ENCODE peak calls at places on chromosomes 2 and 18, in four cellular contexts. I is Peyer's patch, Q is stomach, O is lung. G is an unnamed sample.

GRCh38 chr2:68237404-68237803 is 14.9 kb downstream of the PPP3R1 start:
- DNase-seq in O (no peak), I (no peak), Q (no peak), G (no peak)

GRCh38 chr2:142682528-142682927 is 194.9 kb upstream of the KYNU start:
- DNase-seq in I (no peak), Q (no peak), O (no peak), G (no peak)

GRCh38 chr2:64329848-64330247 is 124.1 kb upstream of the LGALSL start:
- DNase-seq in O (no peak), Q (peak; percentile 54), I (peak; percentile 65), G (no peak)

GRCh38 chr18:12608292-12608691 is 49.6 kb downstream of the SPIRE1 start:
- DNase-seq in I (no peak), Q (no peak), O (no peak), G (no peak)

GRCh38 chr2:120400546-120400945 is 54.6 kb downstream of the INHBB start:
- DNase-seq in O (no peak), Q (no peak), I (peak; percentile 36), G (no peak)

GRCh38 chr2:16045653-16046352 is 105.5 kb downstream of the MYCN start:
- DNase-seq in Q (no peak), O (no peak), I (no peak), G (no peak)

GRCh38 chr18:76480913-76481312 is 14.1 kb downstream of the ZNF516 start:
- DNase-seq in O (no peak), Q (no peak), I (no peak), G (no peak)

GRCh38 chr2:227761734-227762476 is 16.2 kb downstream of the SCYGR8 start:
- DNase-seq in Q (no peak), I (no peak), O (no peak), G (no peak)

GRCh38 chr18:28823506-28824182 is 646.7 kb upstream of the CDH2 start:
- DNase-seq in Q (no peak), O (no peak), I (no peak), G (no peak)

DNA sequence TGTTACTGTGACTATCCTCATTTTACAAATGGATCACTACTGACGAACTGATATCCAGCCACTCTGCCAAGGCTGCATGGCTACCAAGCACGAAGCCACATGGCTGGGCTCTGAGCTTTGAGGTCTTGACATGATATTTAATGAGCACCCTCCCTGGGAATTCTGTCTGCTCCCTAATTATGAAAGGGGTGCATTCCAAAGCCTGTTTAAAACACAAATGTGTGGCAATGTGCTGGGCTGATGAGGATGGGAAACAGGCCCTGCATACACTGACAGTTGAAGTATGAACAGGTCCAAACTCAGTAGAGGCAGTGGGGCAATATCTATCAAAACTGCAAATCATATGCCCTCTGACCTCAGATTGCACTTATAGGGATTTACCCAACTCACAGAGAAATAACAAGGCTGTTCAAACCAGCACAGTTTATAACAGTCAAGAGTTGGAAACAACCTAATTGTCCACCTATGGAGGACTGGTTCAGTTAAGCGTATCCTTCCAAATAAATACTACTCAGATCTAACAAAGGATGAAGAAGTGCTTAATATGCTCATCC is 20.8 kb downstream of the CDC42EP3 start:
- DNase-seq in O (no peak), I (no peak), Q (no peak), G (no peak)
- H3K4me1 ChIP-seq in O (peaks cover 41% of the 10 kb centered on the region), I (no peaks in the 10 kb centered on the region), Q (peaks cover 31% of the 10 kb centered on the region), G (no peaks in the 10 kb centered on the region)

GRCh38 chr2:105731511-105731910 is 13.2 kb upstream of the NCK2 start:
- DNase-seq in I (no peak), O (no peak), Q (no peak), G (no peak)

GRCh38 chr2:105732955-105733607 is 11.6 kb upstream of the NCK2 start:
- DNase-seq in I (peak; percentile 43), O (no peak), Q (no peak), G (no peak)

GRCh38 chr2:105730170-105730569 is 14.5 kb upstream of the NCK2 start:
- DNase-seq in I (no peak), Q (no peak), O (no peak), G (no peak)

GRCh38 chr2:105734762-105735538 is 9.8 kb upstream of the NCK2 start:
- DNase-seq in O (no peak), Q (no peak), I (no peak), G (no peak)

GRCh38 chr2:105732096-105732495 is 12.6 kb upstream of the NCK2 start:
- DNase-seq in O (no peak), I (peak; percentile 21), Q (no peak), G (no peak)
- H3K4me1 ChIP-seq in O (peaks cover 3% of the 10 kb centered on the region), I (no peaks in the 10 kb centered on the region), Q (no peaks in the 10 kb centered on the region), G (no peaks in the 10 kb centered on the region)

GRCh38 chr2:96890726-96891385 is 21.0 kb upstream of the SEMA4C start:
- DNase-seq in I (no peak), Q (no peak), O (no peak), G (no peak)
- H3K4me1 ChIP-seq in I (no peaks in the 10 kb centered on the region), Q (peaks cover 40% of the 10 kb centered on the region), O (no peaks in the 10 kb centered on the region), G (peaks cover 47% of the 10 kb centered on the region)

GRCh38 chr2:9226458-9227380 is 20.1 kb downstream of the ASAP2 start:
- DNase-seq in I (no peak), O (no peak), Q (no peak), G (no peak)
- H3K4me1 ChIP-seq in I (no peaks in the 10 kb centered on the region), O (peaks cover 15% of the 10 kb centered on the region), Q (peaks cover 44% of the 10 kb centered on the region), G (no peaks in the 10 kb centered on the region)

DNA sequence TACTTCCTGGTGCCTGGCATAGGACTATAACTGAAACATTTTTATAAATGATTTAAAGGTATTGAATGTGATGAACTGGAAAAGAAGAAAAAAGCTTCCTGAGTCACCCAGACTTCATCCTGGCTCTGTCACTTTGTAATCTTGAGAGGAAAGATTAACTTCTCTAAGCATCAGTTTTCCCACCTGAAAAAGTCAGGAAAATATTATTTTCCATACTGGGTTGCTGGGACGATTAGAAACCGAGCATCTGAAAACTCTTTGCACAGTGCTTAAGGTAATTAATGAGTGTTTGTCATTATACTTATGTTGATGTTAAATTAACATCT is 71.8 kb downstream of the FMNL2 start:
- DNase-seq in Q (no peak), O (no peak), I (no peak), G (no peak)
- H3K4me1 ChIP-seq in Q (peaks cover 52% of the 10 kb centered on the region), O (peaks cover 35% of the 10 kb centered on the region), I (no peaks in the 10 kb centered on the region), G (peaks cover 28% of the 10 kb centered on the region)